ENCODE peak calls at places on chromosomes 13 and 19, in nine cellular contexts. V is fibroblast of pulmonary artery, K is lower leg skin, D is fibroblast of lung, G is tibial artery, O is left ventricle myocardium inferior, C is AG04450, Q is AG04449, X is mucosa of descending colon. N is an unnamed sample.

GRCh38 chr19:45376045-45376724 is 5.8 kb upstream of the ERCC2 start:
- DNase-seq in G (peak; percentile 37), K (no peak), X (no peak), D (peak; percentile 96), O (no peak), V (peak; percentile 97), Q (peak; percentile 86), C (peak; percentile 85), N (peak; percentile 74)

GRCh38 chr19:33872445-33873320 is 76.0 kb downstream of the KCTD15 start:
- DNase-seq in Q (no peak), V (no peak), D (no peak), X (no peak), K (no peak), O (no peak), C (no peak), G (no peak), N (no peak)

GRCh38 chr19:53981408-53981998 is 9.9 kb upstream of the CACNG6 start:
- DNase-seq in K (no peak), Q (no peak), G (no peak), X (no peak), D (no peak), V (no peak), O (no peak), C (no peak), N (no peak)

GRCh38 chr19:17951151-17952040 is 15.5 kb upstream of the KCNN1 start:
- DNase-seq in V (no peak), O (no peak), C (no peak), D (no peak), Q (no peak), X (no peak), G (no peak), K (no peak), N (no peak)

GRCh38 chr13:75016225-75016624 is 465.7 kb downstream of the TBC1D4 start:
- DNase-seq in G (no peak), D (no peak), V (no peak), Q (no peak), X (no peak), K (no peak), O (no peak), C (no peak), N (no peak)

GRCh38 chr19:47227347-47228167 is 3.4 kb downstream of the BBC3 start:
- DNase-seq in V (peak; percentile 98), K (peak; percentile 92), O (peak; percentile 93), Q (peak; percentile 76), G (peak; percentile 93), X (peak; percentile 89), D (peak; percentile 92), C (peak; percentile 84), N (no peak)

GRCh38 chr13:59766236-59766635 is 397.5 kb downstream of the DIAPH3 start:
- DNase-seq in D (no peak), Q (no peak), X (no peak), O (no peak), G (no peak), V (no peak), K (no peak), C (no peak), N (no peak)

GRCh38 chr19:35257113-35257461 is 8.3 kb downstream of the LSR start:
- DNase-seq in G (no peak), K (no peak), X (no peak), V (no peak), O (no peak), Q (no peak), C (no peak), D (no peak), N (no peak)

GRCh38 chr13:31242342-31242741 is 42.6 kb downstream of the B3GLCT start:
- DNase-seq in Q (no peak), V (peak; percentile 10), G (no peak), C (no peak), D (no peak), X (no peak), K (peak; percentile 21), O (no peak), N (no peak)

GRCh38 chr13:44317752-44318550 is 55.7 kb upstream of the SERP2 start:
- DNase-seq in G (no peak), Q (no peak), O (no peak), V (no peak), X (no peak), K (peak; percentile 53), C (no peak), D (peak; percentile 89), N (no peak)

GRCh38 chr19:38924383-38924782 is 6.2 kb downstream of the SARS2 start:
- DNase-seq in C (no peak), V (no peak), X (no peak), D (no peak), O (no peak), G (no peak), Q (no peak), K (no peak), N (no peak)

GRCh38 chr13:98405107-98405571 is 171.8 kb downstream of the STK24 start:
- DNase-seq in D (peak; percentile 14), V (peak; percentile 53), O (no peak), X (no peak), C (no peak), K (no peak), Q (no peak), G (no peak), N (no peak)

DNA sequence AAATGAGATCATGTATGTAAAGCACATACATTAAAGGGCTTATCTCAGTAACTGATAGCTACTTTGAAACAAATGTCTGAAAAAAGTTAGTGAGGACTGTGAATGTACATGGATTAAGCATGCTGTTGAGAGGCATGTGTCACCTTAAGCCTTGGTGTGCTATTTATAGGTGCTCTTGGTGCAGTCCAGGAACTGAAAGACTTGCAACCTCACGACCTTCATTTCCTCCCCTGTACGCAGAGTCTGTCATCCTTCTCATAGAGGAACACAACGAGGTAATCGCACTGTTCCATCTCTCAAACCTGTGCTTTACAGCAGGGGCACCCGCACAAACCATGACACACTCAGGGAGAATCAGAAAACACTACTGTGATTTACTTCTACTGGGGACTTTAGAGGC is 65.6 kb downstream of the UFM1 start:
- DNase-seq in K (no peak), X (no peak), Q (no peak), V (no peak), C (no peak), O (no peak), D (no peak), G (no peak), N (no peak)
- H3K4me3 ChIP-seq in K (no peak overlapping the region), X (no peak overlapping the region), Q (no peak overlapping the region), V (no peak overlapping the region), C (no peak overlapping the region), O (peak overlapping the region; percentile 43), D (no peak overlapping the region), G (no peak overlapping the region), N (no peak overlapping the region)

GRCh38 chr13:50075619-50076097 is 60.4 kb downstream of the KCNRG start:
- DNase-seq in V (no peak), D (no peak), Q (no peak), G (no peak), C (no peak), K (no peak), X (no peak), O (no peak), N (no peak)
- H3K4me3 ChIP-seq in V (no peak overlapping the region), D (no peak overlapping the region), Q (no peak overlapping the region), G (peak overlapping the region; percentile 23), C (no peak overlapping the region), K (no peak overlapping the region), X (no peak overlapping the region), O (no peak overlapping the region), N (no peak overlapping the region)

GRCh38 chr19:4114181-4114580 is 9.7 kb downstream of the MAP2K2 start:
- DNase-seq in O (no peak), V (no peak), Q (no peak), G (no peak), C (no peak), K (no peak), D (no peak), X (no peak), N (no peak)

GRCh38 chr19:4113398-4114088 is 10.4 kb downstream of the MAP2K2 start:
- DNase-seq in K (no peak), Q (no peak), D (no peak), X (no peak), V (no peak), C (no peak), O (peak; percentile 44), G (no peak), N (no peak)

GRCh38 chr19:4112367-4112766 is 11.6 kb downstream of the MAP2K2 start:
- DNase-seq in C (no peak), G (no peak), D (no peak), O (no peak), X (no peak), K (no peak), V (no peak), Q (no peak), N (no peak)

GRCh38 chr19:4109626-4109945 is 14.3 kb downstream of the MAP2K2 start:
- DNase-seq in X (no peak), Q (no peak), V (no peak), K (no peak), D (no peak), O (no peak), C (no peak), G (no peak), N (no peak)

DNA sequence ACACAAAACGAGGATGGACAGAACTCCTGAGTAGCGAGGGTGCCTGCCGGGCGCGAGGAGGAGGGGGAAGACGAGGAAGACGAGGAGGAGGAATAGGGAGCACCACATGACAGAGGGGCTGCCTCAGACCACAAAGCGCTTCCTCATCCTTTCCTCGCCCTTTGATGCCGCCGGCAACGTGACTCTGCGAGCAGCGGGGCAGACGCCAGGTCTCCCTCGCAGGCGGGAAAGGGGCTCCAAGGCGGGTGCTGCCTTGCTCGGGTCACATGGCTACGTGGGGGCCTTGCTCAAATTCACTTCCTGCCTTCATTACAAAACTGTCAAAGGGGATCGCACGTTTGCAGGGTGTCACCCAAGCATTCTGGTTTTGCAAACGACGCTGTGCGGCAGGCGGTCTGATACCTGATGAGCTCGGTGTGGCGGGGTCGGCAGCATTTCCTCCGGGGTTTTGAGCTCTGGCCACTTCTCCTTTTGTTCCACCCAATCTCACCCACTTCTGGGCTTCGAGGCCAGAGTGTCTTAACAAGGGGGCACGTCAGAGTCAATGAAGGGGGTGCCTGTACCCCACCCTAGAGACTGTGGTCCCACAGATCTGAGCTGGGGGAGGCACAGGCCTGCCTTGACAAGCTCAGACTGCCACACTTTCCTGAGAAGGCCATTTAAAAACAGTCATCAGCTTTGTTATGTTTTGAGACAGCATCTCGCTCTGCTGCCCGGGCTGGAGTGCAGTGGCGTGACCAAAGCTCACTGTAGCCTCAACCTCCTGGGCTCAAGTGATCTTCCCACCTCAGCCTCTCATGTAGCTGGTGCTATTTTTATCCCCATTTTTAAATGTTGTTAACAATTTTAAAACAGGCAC is 14.9 kb downstream of the MAP2K2 start:
- DNase-seq in G (no peak), D (no peak), Q (no peak), C (no peak), O (no peak), V (no peak), X (peak; percentile 55), K (no peak), N (no peak)
- H3K4me3 ChIP-seq in G (no peak overlapping the region), D (no peak overlapping the region), Q (no peak overlapping the region), C (no peak overlapping the region), O (no peak overlapping the region), V (no peak overlapping the region), X (no peak overlapping the region), K (no peak overlapping the region), N (no peak overlapping the region)

DNA sequence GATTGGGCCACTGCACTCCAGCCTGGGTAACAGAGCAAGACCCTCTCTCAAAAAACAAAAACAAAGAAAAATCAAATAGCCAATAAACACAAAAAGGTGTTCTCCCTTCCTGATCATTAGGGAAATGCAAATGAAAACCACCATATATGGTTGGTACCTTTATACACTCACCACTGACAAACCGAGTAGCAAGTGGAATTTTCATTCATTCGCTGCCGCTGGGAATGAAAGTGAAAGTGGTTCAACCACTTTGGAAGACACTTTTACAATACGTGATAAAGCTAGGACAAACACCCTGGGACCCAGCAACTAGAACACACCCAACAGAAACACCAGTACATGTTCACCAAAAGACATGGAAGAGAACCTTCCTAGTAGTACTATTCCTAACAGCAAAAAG is 21.0 kb downstream of the GRIK5 start:
- DNase-seq in G (no peak), K (no peak), C (no peak), Q (no peak), X (no peak), O (no peak), V (no peak), D (no peak), N (no peak)
- H3K4me3 ChIP-seq in G (no peak overlapping the region), K (no peak overlapping the region), C (no peak overlapping the region), Q (no peak overlapping the region), X (no peak overlapping the region), O (no peak overlapping the region), V (no peak overlapping the region), D (no peak overlapping the region), N (no peak overlapping the region)